ENCODE peak calls at places on chromosomes 12 and 14, in nine cellular contexts. U is glomerular endothelial cell; Q is ecto neural progenitor cell; Z is amygdala; E is memory B cell; K is CD8-positive, alpha-beta T cell; N is stimulated activated CD8-positive, alpha-beta memory T cell treated with anti-CD3 and anti-CD28 coated beads, Interleukin-15, amount 100 ng/mL, for 24 hours; M is GM12891; C is T-helper 2 cell. I is an unnamed sample.

GRCh38 chr12:9404031-9404430 is 195.8 kb upstream of the PZP start:
- DNase-seq in Q (no peak), E (no peak), Z (no peak), U (no peak), K (no peak), M (no peak), C (no peak), N (no peak), I (no peak)

GRCh38 chr14:35704793-35705493 is 104.2 kb downstream of the RALGAPA1 start:
- DNase-seq in M (no peak), N (no peak), U (no peak), Z (no peak), Q (no peak), C (no peak), K (no peak), E (no peak), I (no peak)

GRCh38 chr12:11981174-11981733 is 89.5 kb upstream of the BCL2L14 start:
- DNase-seq in Q (no peak), M (no peak), C (no peak), N (peak; percentile 16), Z (no peak), K (peak; percentile 9), U (no peak), E (no peak), I (peak; percentile 88)

GRCh38 chr14:20376071-20376588 is 32.7 kb downstream of the PARP2 start:
- DNase-seq in C (no peak), Z (no peak), E (no peak), Q (no peak), M (no peak), U (no peak), N (no peak), K (no peak), I (no peak)

GRCh38 chr14:73237219-73237785 is at the start of gene PAPLN:
- DNase-seq in E (peak; percentile 26), N (no peak), M (no peak), C (no peak), U (no peak), Q (no peak), Z (no peak), K (no peak), I (no peak)

GRCh38 chr12:124768462-124769165 is 95.0 kb downstream of the SCARB1 start:
- DNase-seq in E (no peak), N (no peak), U (no peak), C (no peak), Q (no peak), K (no peak), Z (no peak), M (no peak), I (no peak)

GRCh38 chr14:97250925-97251324 is 453.7 kb downstream of the VRK1 start:
- DNase-seq in N (no peak), Q (no peak), M (no peak), C (no peak), E (no peak), Z (no peak), U (no peak), K (no peak), I (no peak)

GRCh38 chr14:54699087-54699530 is 132.2 kb downstream of the SAMD4A start:
- DNase-seq in N (no peak), M (no peak), E (no peak), Q (no peak), Z (no peak), K (no peak), U (no peak), C (no peak), I (no peak)

GRCh38 chr12:5030066-5030465 is 13.6 kb upstream of the KCNA5 start:
- DNase-seq in Z (no peak), C (no peak), E (no peak), U (no peak), M (no peak), K (no peak), N (no peak), Q (no peak), I (no peak)

GRCh38 chr14:70931008-70931407 is 23.7 kb downstream of the PCNX1 start:
- DNase-seq in Q (no peak), U (no peak), E (no peak), N (no peak), C (no peak), Z (no peak), K (no peak), M (no peak), I (no peak)

GRCh38 chr12:46450279-46450748 is 77.7 kb upstream of the SLC38A2 start:
- DNase-seq in N (no peak), E (no peak), M (no peak), Z (no peak), K (no peak), C (no peak), Q (no peak), U (no peak), I (no peak)

I was measured in CD4-positive, alpha-beta memory T cell.